ENCODE peak calls at places on chromosomes 6 and 20, in five cellular contexts. Y, U, S, T and R are unnamed samples.

GRCh38 chr6:157335829-157336228 is 12.5 kb upstream of the TMEM242 start:
- DNase-seq in Y (no peak), U (no peak), S (no peak), T (no peak), R (no peak)

GRCh38 chr6:64680446-64680845 is 1026.6 kb downstream of the EYS start:
- DNase-seq in Y (no peak), U (peak; percentile 37), S (peak; percentile 7), T (no peak), R (no peak)

GRCh38 chr6:82711105-82711829 is 347.6 kb downstream of the TPBG start:
- DNase-seq in Y (no peak), U (no peak), S (no peak), T (peak; percentile 28), R (peak; percentile 50)

GRCh38 chr6:140174509-140174908 is 800.1 kb upstream of the CITED2 start:
- DNase-seq in Y (no peak), U (peak; percentile 85), S (peak; percentile 83), T (peak; percentile 99), R (peak; percentile 98)

GRCh38 chr20:25282796-25283195 is 34.9 kb downstream of the PYGB start:
- DNase-seq in Y (no peak), U (no peak), S (no peak), T (no peak), R (no peak)

GRCh38 chr6:73285674-73286283 is 22.8 kb upstream of the KHDC1 start:
- DNase-seq in Y (no peak), U (peak; percentile 77), S (peak; percentile 53), T (peak; percentile 79), R (peak; percentile 69)

GRCh38 chr6:111680013-111680712 is 74.5 kb upstream of the TRAF3IP2 start:
- DNase-seq in Y (no peak), U (peak; percentile 55), S (no peak), T (no peak), R (no peak)

GRCh38 chr20:1434571-1435336 is 31.9 kb downstream of the NSFL1C start:
- DNase-seq in Y (no peak), U (peak; percentile 90), S (peak; percentile 90), T (peak; percentile 96), R (peak; percentile 90)

GRCh38 chr6:3031857-3032256 is 32.2 kb downstream of the NQO2 start:
- DNase-seq in Y (no peak), U (no peak), S (no peak), T (no peak), R (no peak)

GRCh38 chr6:85252085-85252484 is 197.8 kb upstream of the NT5E start:
- DNase-seq in Y (no peak), U (no peak), S (no peak), T (no peak), R (no peak)

GRCh38 chr6:33716379-33716778 is 4.9 kb upstream of the UQCC2 start:
- DNase-seq in Y (no peak), U (no peak), S (no peak), T (no peak), R (no peak)

GRCh38 chr20:25580711-25581110 is 4.6 kb downstream of the NINL start:
- DNase-seq in Y (no peak), U (peak; percentile 47), S (no peak), T (peak; percentile 54), R (peak; percentile 43)

GRCh38 chr20:19769516-19769915 is 11.5 kb downstream of the RIN2 start:
- DNase-seq in Y (no peak), U (no peak), S (no peak), T (no peak), R (no peak)

GRCh38 chr20:3679749-3680700 is 1.8 kb downstream of the ADAM33 start:
- DNase-seq in Y (peak; percentile 79), U (peak; percentile 90), S (peak; percentile 44), T (peak; percentile 92), R (peak; percentile 96)

GRCh38 chr20:41173791-41174341 is 36.5 kb downstream of the PLCG1 start:
- DNase-seq in Y (peak; percentile 57), U (no peak), S (no peak), T (no peak), R (no peak)

GRCh38 chr6:138847884-138848283 is 52.0 kb downstream of the ECT2L start:
- DNase-seq in Y (no peak), U (no peak), S (no peak), T (peak; percentile 6), R (peak; percentile 10)

GRCh38 chr6:136696783-136697364 is 95.4 kb downstream of the MAP3K5 start:
- DNase-seq in Y (no peak), U (no peak), S (no peak), T (no peak), R (no peak)

GRCh38 chr6:90466191-90466940 is 120.5 kb downstream of the MAP3K7 start:
- DNase-seq in Y (no peak), U (no peak), S (peak; percentile 54), T (peak; percentile 20), R (no peak)

GRCh38 chr6:36925809-36926208 is 28.7 kb upstream of the PI16 start:
- DNase-seq in Y (no peak), U (no peak), S (no peak), T (no peak), R (no peak)

GRCh38 chr20:10467985-10468845 is 33.1 kb downstream of the SLX4IP start:
- DNase-seq in Y (no peak), U (no peak), S (peak; percentile 31), T (peak; percentile 14), R (peak; percentile 41)

GRCh38 chr6:18088419-18089296 is 33.8 kb downstream of the NHLRC1 start:
- DNase-seq in Y (no peak), U (no peak), S (no peak), T (no peak), R (no peak)

GRCh38 chr6:128112494-128112893 is 211.6 kb upstream of the THEMIS start:
- DNase-seq in Y (no peak), U (peak; percentile 21), S (no peak), T (peak; percentile 1), R (peak; percentile 3)

GRCh38 chr20:3383878-3384495 is 23.5 kb downstream of the DNAAF9 start:
- DNase-seq in Y (no peak), U (no peak), S (no peak), T (no peak), R (no peak)

GRCh38 chr6:36130672-36131516 is 581 bp downstream of the MAPK13 start:
- DNase-seq in Y (peak; percentile 71), U (peak; percentile 36), S (no peak), T (peak; percentile 17), R (no peak)

GRCh38 chr6:136775548-136775947 is 16.7 kb downstream of the MAP3K5 start:
- DNase-seq in Y (no peak), U (peak; percentile 26), S (no peak), T (no peak), R (peak; percentile 89)

GRCh38 chr6:157860505-157860991 is 37.5 kb downstream of the SNX9 start:
- DNase-seq in Y (no peak), U (peak; percentile 22), S (no peak), T (no peak), R (no peak)

GRCh38 chr6:159416891-159417540 is 247.8 kb downstream of the FNDC1 start:
- DNase-seq in Y (no peak), U (no peak), S (no peak), T (peak; percentile 3), R (no peak)

GRCh38 chr6:111482236-111482958 is 621 bp downstream of the REV3L start:
- DNase-seq in Y (peak; percentile 73), U (peak; percentile 39), S (peak; percentile 28), T (no peak), R (peak; percentile 59)

GRCh38 chr6:106448000-106448426 is 87.5 kb downstream of the CRYBG1 start:
- DNase-seq in Y (no peak), U (no peak), S (no peak), T (no peak), R (no peak)

GRCh38 chr6:16684896-16685554 is 76.2 kb downstream of the ATXN1 start:
- DNase-seq in Y (no peak), U (peak; percentile 48), S (peak; percentile 90), T (peak; percentile 88), R (peak; percentile 65)

GRCh38 chr20:32444474-32445220 is 86.5 kb downstream of the ASXL1 start:
- DNase-seq in Y (no peak), U (no peak), S (no peak), T (no peak), R (no peak)

GRCh38 chr6:89954721-89955148 is 60.5 kb downstream of the GJA10 start:
- DNase-seq in Y (no peak), U (no peak), S (no peak), T (no peak), R (no peak)

DNA sequence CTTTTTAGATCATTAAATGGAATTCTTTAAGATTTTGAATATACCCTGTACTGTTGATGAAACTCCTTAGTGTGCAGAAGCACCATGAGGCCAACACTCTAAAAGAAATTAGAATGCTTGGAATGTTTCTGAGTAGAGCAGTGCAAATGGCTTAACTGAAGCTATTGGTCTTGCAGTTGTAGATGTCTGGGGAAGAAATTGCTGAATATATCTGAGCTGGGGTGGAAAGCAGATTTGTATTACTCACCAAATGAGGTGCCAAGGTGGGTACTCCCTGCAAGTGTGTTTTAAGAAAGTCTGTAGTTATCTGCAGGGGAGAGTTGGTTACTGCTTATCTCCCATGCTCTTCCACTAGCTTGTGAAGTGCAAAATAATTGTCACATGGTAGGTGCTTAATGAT is 119.0 kb downstream of the ADGRG6 start:
- DNase-seq in Y (no peak), U (no peak), S (no peak), T (no peak), R (peak; percentile 13)
- H3K4me3 ChIP-seq in Y (no peak overlapping the region), U (no peak overlapping the region), S (no peak overlapping the region), T (no peak overlapping the region), R (no peak overlapping the region)

DNA sequence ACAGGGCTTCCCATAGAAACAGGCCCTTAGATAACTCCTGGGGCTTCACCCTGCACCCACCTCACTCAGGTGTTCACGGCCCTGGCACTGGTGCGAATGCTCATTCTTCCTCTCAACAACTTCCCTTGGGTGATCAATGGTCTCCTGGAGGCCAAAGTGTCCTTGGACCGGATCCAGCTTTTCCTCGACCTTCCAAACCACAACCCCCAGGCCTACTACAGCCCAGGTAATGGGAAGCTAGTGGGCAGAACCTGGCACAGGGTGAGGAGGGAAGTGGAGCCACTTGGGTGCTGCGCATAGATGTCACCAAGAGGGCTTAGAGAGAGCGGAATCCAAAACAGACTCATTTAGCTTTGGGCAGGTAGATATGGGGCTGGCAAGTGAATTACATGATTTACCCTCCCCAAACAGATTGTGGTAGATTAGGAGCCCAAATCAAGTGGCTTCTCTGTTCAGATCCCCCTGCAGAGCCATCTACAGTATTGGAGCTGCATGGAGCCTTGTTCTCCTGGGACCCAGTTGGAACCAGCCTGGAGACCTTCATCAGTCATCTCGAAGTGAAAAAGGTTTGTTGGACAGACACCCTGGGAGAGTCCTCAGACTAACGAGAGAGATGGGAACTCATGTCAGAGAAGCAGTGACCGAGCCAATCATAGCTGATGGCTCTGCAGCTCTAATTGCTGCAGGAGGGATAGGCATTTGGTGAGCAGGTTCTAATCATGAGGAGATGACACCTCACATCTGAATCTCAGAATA is 8.5 kb downstream of the ABCC10 start:
- DNase-seq in Y (no peak), U (no peak), S (no peak), T (no peak), R (no peak)
- H3K4me3 ChIP-seq in Y (no peak overlapping the region), U (no peak overlapping the region), S (no peak overlapping the region), T (no peak overlapping the region), R (no peak overlapping the region)

GRCh38 chr6:134521116-134521501 is 203.2 kb upstream of the SGK1 start:
- DNase-seq in Y (no peak), U (no peak), S (no peak), T (no peak), R (no peak)
- H3K4me3 ChIP-seq in Y (no peak overlapping the region), U (no peak overlapping the region), S (no peak overlapping the region), T (no peak overlapping the region), R (no peak overlapping the region)

GRCh38 chr20:47926731-47927130 is 141.4 kb upstream of the SULF2 start:
- DNase-seq in Y (no peak), U (no peak), S (no peak), T (no peak), R (no peak)
- H3K4me3 ChIP-seq in Y (no peak overlapping the region), U (no peak overlapping the region), S (no peak overlapping the region), T (no peak overlapping the region), R (no peak overlapping the region)